ENCODE peak calls at places on chromosome 6, in ten cellular contexts. B is gastrocnemius medialis, L is spleen, C is neural progenitor cell, O is Peyer's patch, U is DND-41, J is psoas muscle, Q is GM12878, S is A549, Y is pancreas. R is an unnamed sample. For H3K4me1, the result is how much of the 10 kb centered on the place peaks cover.

GRCh38 chr6:1767481-1768246 is 157.9 kb downstream of the FOXC1 start:
- DNase-seq in L (no peak), Y (no peak), J (peak), B (peak), C (no peak), Q (no peak), S (peak), O (no peak), U (no peak), R (no peak)

GRCh38 chr6:150027806-150028565 is 2.7 kb upstream of the RAET1L start:
- DNase-seq in S (no peak), Y (no peak), B (no peak), J (no peak), C (no peak), U (no peak), L (no peak), O (no peak), Q (no peak), R (no peak)

GRCh38 chr6:105952762-105953700 is 133.1 kb upstream of the PRDM1 start:
- DNase-seq in S (no peak), J (no peak), Q (no peak), Y (no peak), L (no peak), U (no peak), C (no peak), B (no peak), O (no peak), R (no peak)

GRCh38 chr6:97068211-97068610 is 143.7 kb downstream of the KLHL32 start:
- DNase-seq in L (no peak), Q (no peak), C (peak), S (peak), Y (no peak), B (no peak), O (no peak), J (no peak), U (no peak), R (no peak)

GRCh38 chr6:14758421-14759043 is 487.3 kb upstream of the JARID2 start:
- DNase-seq in J (no peak), Q (no peak), O (no peak), U (no peak), L (no peak), Y (peak), S (peak), C (no peak), B (no peak), R (no peak)

GRCh38 chr6:142266060-142266459 is 35.7 kb upstream of the ADGRG6 start:
- DNase-seq in O (no peak), C (no peak), L (no peak), Y (no peak), J (no peak), S (no peak), B (no peak), Q (no peak), U (no peak), R (no peak)

GRCh38 chr6:116253505-116254296 is at the start of gene TSPYL4:
- DNase-seq in J (peak), U (peak), Y (peak), S (peak), L (peak), B (peak), O (peak), Q (peak), C (peak), R (peak)

GRCh38 chr6:138250513-138251247 is 32.4 kb upstream of the PBOV1 start:
- DNase-seq in L (no peak), O (no peak), S (no peak), B (no peak), C (no peak), U (no peak), Q (no peak), Y (peak), J (peak), R (peak)

GRCh38 chr6:23244300-23244699 is 674.9 kb downstream of the HDGFL1 start:
- DNase-seq in O (no peak), C (no peak), Y (no peak), Q (no peak), B (no peak), J (no peak), S (no peak), U (no peak), L (no peak), R (no peak)

GRCh38 chr6:54892831-54893230 is 46.3 kb downstream of the FAM83B start:
- DNase-seq in J (no peak), C (peak), L (no peak), Q (no peak), Y (no peak), B (peak), S (peak), U (no peak), O (no peak), R (no peak)

GRCh38 chr6:141486942-141487341 is 645.8 kb upstream of the GJE1 start:
- DNase-seq in L (no peak), O (no peak), Y (no peak), Q (no peak), S (no peak), B (no peak), C (no peak), J (no peak), U (no peak), R (no peak)

GRCh38 chr6:42890311-42891198 is 11.1 kb downstream of the RPL7L1 start:
- DNase-seq in J (peak), S (peak), C (peak), Q (peak), O (peak), Y (peak), U (peak), B (peak), L (peak), R (peak)

GRCh38 chr6:109927052-109927451 is 51.1 kb upstream of the GPR6 start:
- DNase-seq in Q (no peak), B (no peak), O (no peak), Y (no peak), U (no peak), J (no peak), C (no peak), L (no peak), S (no peak), R (no peak)

GRCh38 chr6:89353702-89354392 is 1.3 kb upstream of the UBE2J1 start:
- DNase-seq in O (no peak), B (no peak), Q (no peak), L (no peak), U (no peak), Y (no peak), S (no peak), J (no peak), C (peak), R (no peak)

GRCh38 chr6:88013015-88013414 is 34.6 kb upstream of the SPACA1 start:
- DNase-seq in J (no peak), Q (no peak), Y (no peak), C (no peak), S (no peak), U (peak), O (no peak), B (no peak), L (no peak), R (no peak)

GRCh38 chr6:24504642-24505586 is 10.1 kb downstream of the ALDH5A1 start:
- DNase-seq in B (no peak), C (no peak), O (no peak), Y (no peak), S (peak), J (no peak), U (no peak), Q (no peak), L (no peak), R (peak)

GRCh38 chr6:69812746-69813427 is 16.1 kb upstream of the LMBRD1 start:
- DNase-seq in U (no peak), Y (no peak), C (no peak), O (no peak), B (no peak), Q (no peak), J (no peak), S (no peak), L (no peak), R (no peak)

GRCh38 chr6:6221829-6222535 is 98.5 kb downstream of the F13A1 start:
- DNase-seq in S (peak), L (no peak), B (no peak), O (no peak), C (peak), Q (no peak), J (no peak), U (no peak), Y (no peak), R (no peak)

GRCh38 chr6:17968081-17968518 is 19.3 kb downstream of the KIF13A start:
- DNase-seq in Q (no peak), C (no peak), U (no peak), B (peak), J (peak), S (no peak), Y (no peak), O (no peak), L (no peak), R (no peak)

GRCh38 chr6:125979101-125979500 is 7.2 kb upstream of the TRMT11 start:
- DNase-seq in S (no peak), L (no peak), Q (no peak), U (no peak), C (no peak), Y (no peak), O (no peak), J (no peak), B (no peak), R (no peak)

GRCh38 chr6:32073066-32073465 is 34.9 kb downstream of the CYP21A2 start:
- DNase-seq in J (no peak), O (no peak), S (no peak), L (no peak), Q (no peak), B (no peak), U (no peak), Y (no peak), C (peak), R (no peak)

GRCh38 chr6:15796130-15796766 is 133.4 kb upstream of the DTNBP1 start:
- DNase-seq in Y (no peak), O (no peak), S (no peak), B (peak), U (no peak), J (peak), L (no peak), Q (no peak), C (no peak), R (no peak)

GRCh38 chr6:36243562-36244212 is 26.2 kb upstream of the PNPLA1 start:
- DNase-seq in B (no peak), J (no peak), Y (no peak), C (no peak), S (no peak), O (no peak), Q (no peak), U (no peak), L (no peak), R (no peak)

GRCh38 chr6:168272379-168273011 is 47.1 kb downstream of the DACT2 start:
- DNase-seq in O (no peak), U (no peak), S (no peak), J (no peak), L (no peak), Y (no peak), Q (no peak), B (no peak), C (peak), R (no peak)

GRCh38 chr6:3723966-3724365 is 27.5 kb downstream of the PXDC1 start:
- DNase-seq in Q (no peak), U (no peak), B (no peak), L (peak), O (no peak), Y (no peak), J (no peak), S (no peak), C (no peak), R (no peak)

GRCh38 chr6:81570673-81571072 is 181.8 kb downstream of the TENT5A start:
- DNase-seq in B (no peak), S (no peak), U (no peak), J (no peak), L (no peak), C (no peak), Q (no peak), O (no peak), Y (no peak), R (no peak)

GRCh38 chr6:2883673-2884072 is 19.4 kb downstream of the SERPINB9 start:
- DNase-seq in U (no peak), Q (no peak), L (no peak), S (no peak), O (no peak), B (no peak), Y (no peak), J (no peak), C (no peak), R (no peak)

GRCh38 chr6:21731411-21732031 is 138.0 kb downstream of the SOX4 start:
- DNase-seq in O (no peak), C (no peak), S (peak), L (no peak), U (no peak), B (no peak), J (no peak), Q (no peak), Y (peak), R (peak)

GRCh38 chr6:7938562-7939185 is 28.1 kb upstream of the TXNDC5 start:
- DNase-seq in J (no peak), L (no peak), Y (no peak), S (no peak), U (no peak), Q (no peak), C (no peak), B (no peak), O (no peak), R (no peak)

GRCh38 chr6:16540804-16541752 is 220.2 kb downstream of the ATXN1 start:
- DNase-seq in L (no peak), C (peak), O (no peak), B (peak), J (peak), Y (no peak), Q (no peak), S (peak), U (no peak), R (no peak)

GRCh38 chr6:147390909-147391536 is 117.5 kb upstream of the SAMD5 start:
- DNase-seq in L (no peak), Q (no peak), C (peak), J (no peak), S (peak), O (no peak), U (no peak), B (no peak), Y (no peak), R (no peak)

GRCh38 chr6:40148882-40149573 is 214.8 kb upstream of the MOCS1 start:
- DNase-seq in C (no peak), B (no peak), Q (peak), L (no peak), Y (no peak), U (no peak), S (no peak), O (no peak), J (no peak), R (no peak)

GRCh38 chr6:127367023-127367375 is 23.6 kb upstream of the ECHDC1 start:
- DNase-seq in Q (no peak), U (no peak), Y (no peak), C (no peak), L (no peak), J (no peak), B (no peak), O (no peak), S (peak), R (no peak)

GRCh38 chr6:127365874-127366273 is 22.5 kb upstream of the ECHDC1 start:
- DNase-seq in J (no peak), L (no peak), U (no peak), S (no peak), C (no peak), B (no peak), Y (no peak), Q (no peak), O (no peak), R (no peak)

GRCh38 chr6:127366281-127367022 is 23.0 kb upstream of the ECHDC1 start:
- DNase-seq in B (no peak), S (peak), Q (no peak), O (no peak), C (no peak), L (no peak), Y (no peak), J (no peak), U (no peak), R (peak)
- TF ChIP-seq CTCF in B (no peak), S (no peak), Q (no peak), O (no peak), C (no peak), L (no peak), Y (no peak), J (no peak), U (no peak), R (no peak)

GRCh38 chr6:131754715-131755567 is 44.1 kb upstream of the CTAGE9 start:
- DNase-seq in U (no peak), C (no peak), J (no peak), O (no peak), Y (no peak), L (no peak), Q (no peak), B (no peak), S (no peak), R (no peak)

GRCh38 chr6:131755597-131755996 is 44.8 kb upstream of the CTAGE9 start:
- DNase-seq in S (no peak), Y (no peak), C (no peak), Q (no peak), O (no peak), B (no peak), U (no peak), J (no peak), L (no peak), R (no peak)

GRCh38 chr6:131758920-131759319 is 48.1 kb upstream of the CTAGE9 start:
- DNase-seq in U (no peak), C (no peak), Y (no peak), J (no peak), O (no peak), L (no peak), S (no peak), B (no peak), Q (no peak), R (no peak)

GRCh38 chr6:131756039-131756438 is 45.2 kb upstream of the CTAGE9 start:
- DNase-seq in B (no peak), J (no peak), O (no peak), Q (no peak), S (no peak), C (no peak), L (no peak), U (no peak), Y (no peak), R (no peak)

GRCh38 chr6:131754088-131754487 is 43.3 kb upstream of the CTAGE9 start:
- DNase-seq in Y (no peak), J (no peak), B (no peak), C (no peak), Q (no peak), U (no peak), L (no peak), S (no peak), O (no peak), R (no peak)
- H3K4me1 ChIP-seq in Y (under half), J (under half), B (under half), C (under half), Q (under half), U (under half), L (under half), S (under half), O (under half), R (under half)

GRCh38 chr6:136201735-136202134 is 48.4 kb downstream of the MTFR2 start:
- DNase-seq in C (no peak), O (no peak), Y (no peak), J (no peak), U (no peak), S (peak), L (no peak), B (no peak), Q (no peak), R (no peak)
- TF ChIP-seq CTCF in C (no peak), O (no peak), Y (no peak), J (no peak), U (no peak), S (no peak), L (no peak), B (no peak), Q (no peak), R (no peak)

GRCh38 chr6:117681321-117681720 is 6.1 kb downstream of the NUS1 start:
- DNase-seq in B (no peak), Q (no peak), U (no peak), S (no peak), C (no peak), O (no peak), J (no peak), Y (no peak), L (no peak), R (no peak)
- H3K4me1 ChIP-seq in B (half or more), Q (under half), U (under half), S (under half), C (under half), O (under half), J (under half), Y (under half), L (half or more), R (half or more)

GRCh38 chr6:28693751-28694443 is 168.2 kb downstream of the GPX5 start:
- DNase-seq in L (no peak), C (peak), U (no peak), Q (no peak), Y (no peak), B (no peak), J (no peak), S (no peak), O (no peak), R (no peak)
- TF ChIP-seq CTCF in L (no peak), C (no peak), U (no peak), Q (no peak), Y (no peak), B (no peak), J (no peak), S (no peak), O (no peak), R (no peak)

DNA sequence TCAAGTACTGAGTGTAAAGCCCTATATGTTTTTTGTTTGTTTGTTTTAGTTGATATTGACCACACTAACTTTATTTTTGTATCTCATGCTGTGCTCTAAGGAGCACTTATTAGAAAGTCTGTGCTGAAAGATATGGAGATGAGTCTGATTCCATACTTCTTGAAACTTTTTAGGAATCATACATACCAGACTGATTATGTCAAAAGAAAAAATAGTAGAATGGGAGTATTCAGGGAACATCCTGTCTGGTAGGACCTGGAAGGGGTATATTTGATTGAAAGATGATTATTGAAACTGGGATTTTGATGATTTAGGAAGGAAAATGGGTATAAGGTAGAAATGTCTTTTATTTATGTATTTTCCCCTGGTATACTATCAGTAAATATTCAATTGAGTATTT is 111.4 kb downstream of the QKI start:
- DNase-seq in U (no peak), L (no peak), C (no peak), O (no peak), Y (no peak), J (no peak), B (no peak), Q (no peak), S (no peak), R (no peak)
- H3K4me1 ChIP-seq in U (under half), L (half or more), C (under half), O (under half), Y (under half), J (half or more), B (half or more), Q (under half), S (half or more), R (under half)

GRCh38 chr6:120378582-120379220 is 955.6 kb downstream of the TBC1D32 start:
- DNase-seq in L (no peak), Q (no peak), B (no peak), S (peak), J (no peak), C (peak), U (no peak), O (no peak), Y (no peak), R (no peak)
- TF ChIP-seq CTCF in L (peak), Q (peak), B (no peak), S (peak), J (no peak), C (peak), U (peak), O (peak), Y (no peak), R (peak)